ENCODE peak calls at places on chromosomes 16 and 17, in four cellular contexts. One of them, this sample, is unnamed.

GRCh38 chr16:12314786-12315185 is 338.3 kb downstream of the SNX29 start:
- DNase-seq in A549: no peak
- DNase-seq in sigmoid colon: no peak
- DNase-seq in K562: no peak
- DNase-seq in this sample: no peak

GRCh38 chr17:79651751-79652150 is 40.9 kb upstream of the RBFOX3 start:
- DNase-seq in A549: no peak
- DNase-seq in sigmoid colon: peak
- DNase-seq in K562: no peak
- DNase-seq in this sample: no peak

GRCh38 chr16:57893559-57894389 is 77.2 kb downstream of the CNGB1 start:
- DNase-seq in A549: peak
- DNase-seq in sigmoid colon: no peak
- DNase-seq in K562: no peak
- DNase-seq in this sample: peak

GRCh38 chr17:20975566-20975965 is 67.2 kb downstream of the USP22 start:
- DNase-seq in A549: no peak
- DNase-seq in sigmoid colon: no peak
- DNase-seq in K562: no peak
- DNase-seq in this sample: no peak

GRCh38 chr16:10965440-10966039 is 21.2 kb downstream of the CLEC16A start:
- DNase-seq in A549: no peak
- DNase-seq in sigmoid colon: no peak
- DNase-seq in K562: no peak
- DNase-seq in this sample: no peak

GRCh38 chr17:4738136-4739121 is 1.2 kb upstream of the ZMYND15 start:
- DNase-seq in A549: no peak
- DNase-seq in sigmoid colon: no peak
- DNase-seq in K562: no peak
- DNase-seq in this sample: peak

GRCh38 chr17:32659419-32659842 is 172.6 kb downstream of the CDK5R1 start:
- DNase-seq in A549: peak
- DNase-seq in sigmoid colon: peak
- DNase-seq in K562: peak
- DNase-seq in this sample: no peak

GRCh38 chr17:42456223-42457106 is 2.2 kb upstream of the ATP6V0A1 start:
- DNase-seq in A549: peak
- DNase-seq in sigmoid colon: no peak
- DNase-seq in K562: peak
- DNase-seq in this sample: no peak

GRCh38 chr16:85569615-85570212 is 43.4 kb upstream of the GSE1 start:
- DNase-seq in A549: no peak
- DNase-seq in sigmoid colon: no peak
- DNase-seq in K562: peak
- DNase-seq in this sample: no peak

GRCh38 chr17:57186231-57187019 is 69.9 kb upstream of the MSI2 start:
- DNase-seq in A549: no peak
- DNase-seq in sigmoid colon: no peak
- DNase-seq in K562: no peak
- DNase-seq in this sample: no peak

GRCh38 chr17:4739122-4740024 is at the start of the genes CXCL16 and ZMYND15:
- DNase-seq in A549: peak
- DNase-seq in sigmoid colon: peak
- DNase-seq in K562: peak
- DNase-seq in this sample: peak

GRCh38 chr16:76963614-76964315 is 227.2 kb upstream of the MON1B start:
- DNase-seq in A549: no peak
- DNase-seq in sigmoid colon: no peak
- DNase-seq in K562: no peak
- DNase-seq in this sample: no peak

GRCh38 chr16:72664480-72665408 is 383.2 kb downstream of the ZFHX3 start:
- DNase-seq in A549: peak
- DNase-seq in sigmoid colon: peak
- DNase-seq in K562: peak
- DNase-seq in this sample: peak
- TF ChIP-seq EP300 in A549: no peak
- TF ChIP-seq EP300 in sigmoid colon: no peak
- TF ChIP-seq EP300 in K562: peak
- TF ChIP-seq EP300 in this sample: no peak

GRCh38 chr17:48055531-48056245 is 7.5 kb downstream of the NFE2L1 start:
- DNase-seq in A549: peak
- DNase-seq in sigmoid colon: no peak
- DNase-seq in K562: no peak
- DNase-seq in this sample: no peak
- H3K27ac ChIP-seq in A549: peak
- H3K27ac ChIP-seq in sigmoid colon: peak
- H3K27ac ChIP-seq in K562: peak
- H3K27ac ChIP-seq in this sample: peak

GRCh38 chr16:21646721-21647561 is 5.5 kb downstream of the IGSF6 start:
- DNase-seq in A549: no peak
- DNase-seq in sigmoid colon: no peak
- DNase-seq in K562: no peak
- DNase-seq in this sample: no peak
- TF ChIP-seq EP300 in A549: no peak
- TF ChIP-seq EP300 in sigmoid colon: no peak
- TF ChIP-seq EP300 in K562: no peak
- TF ChIP-seq EP300 in this sample: no peak

GRCh38 chr17:19392303-19392702 is 5.3 kb upstream of the MFAP4 start:
- DNase-seq in A549: no peak
- DNase-seq in sigmoid colon: peak
- DNase-seq in K562: no peak
- DNase-seq in this sample: no peak

GRCh38 chr17:19399750-19400450 is 11.1 kb upstream of the RNF112 start:
- DNase-seq in A549: no peak
- DNase-seq in sigmoid colon: no peak
- DNase-seq in K562: no peak
- DNase-seq in this sample: no peak

GRCh38 chr17:19398301-19399181 is 11.6 kb upstream of the MFAP4 start:
- DNase-seq in A549: peak
- DNase-seq in sigmoid colon: peak
- DNase-seq in K562: no peak
- DNase-seq in this sample: peak

GRCh38 chr17:19401321-19402010 is 9.6 kb upstream of the RNF112 start:
- DNase-seq in A549: no peak
- DNase-seq in sigmoid colon: peak
- DNase-seq in K562: no peak
- DNase-seq in this sample: no peak

DNA sequence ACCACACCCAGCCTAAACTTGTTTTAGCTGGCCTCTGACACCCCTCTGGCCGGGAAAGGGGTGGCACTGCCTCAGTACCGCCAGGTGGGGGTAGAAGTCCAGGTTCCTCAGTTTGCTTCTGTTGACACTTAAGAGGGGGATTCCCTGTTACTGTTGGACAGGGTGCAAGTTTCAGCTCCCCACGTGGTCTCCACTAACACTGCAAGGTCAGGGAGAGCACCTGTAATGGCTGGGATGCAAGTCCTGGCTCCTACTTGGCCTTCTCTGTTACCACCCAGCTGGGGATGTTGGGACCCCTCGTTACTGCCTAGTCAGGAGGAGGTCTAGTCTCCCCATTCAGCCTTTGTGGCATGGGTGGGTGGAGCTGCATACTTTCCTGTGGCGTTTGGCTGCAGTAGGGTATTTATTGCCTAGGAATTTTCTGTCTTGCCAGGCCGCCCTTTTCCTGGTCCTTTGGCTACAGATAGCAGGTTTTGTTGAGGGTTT is 10.6 kb upstream of the MFAP4 start:
- DNase-seq in A549: no peak
- DNase-seq in sigmoid colon: no peak
- DNase-seq in K562: no peak
- DNase-seq in this sample: no peak
- H3K27ac ChIP-seq in A549: no peak
- H3K27ac ChIP-seq in sigmoid colon: peak
- H3K27ac ChIP-seq in K562: no peak
- H3K27ac ChIP-seq in this sample: peak

GRCh38 chr17:8124350-8125195 is 667 bp upstream of the HES7 start:
- DNase-seq in A549: peak
- DNase-seq in sigmoid colon: no peak
- DNase-seq in K562: no peak
- DNase-seq in this sample: no peak

GRCh38 chr17:8126306-8127066 is 2.6 kb upstream of the HES7 start:
- DNase-seq in A549: peak
- DNase-seq in sigmoid colon: no peak
- DNase-seq in K562: peak
- DNase-seq in this sample: no peak

GRCh38 chr17:8123695-8124349 is at the start of gene HES7:
- DNase-seq in A549: peak
- DNase-seq in sigmoid colon: peak
- DNase-seq in K562: no peak
- DNase-seq in this sample: no peak

GRCh38 chr17:8125947-8126305 is 2.0 kb upstream of the HES7 start:
- DNase-seq in A549: peak
- DNase-seq in sigmoid colon: no peak
- DNase-seq in K562: peak
- DNase-seq in this sample: peak

DNA sequence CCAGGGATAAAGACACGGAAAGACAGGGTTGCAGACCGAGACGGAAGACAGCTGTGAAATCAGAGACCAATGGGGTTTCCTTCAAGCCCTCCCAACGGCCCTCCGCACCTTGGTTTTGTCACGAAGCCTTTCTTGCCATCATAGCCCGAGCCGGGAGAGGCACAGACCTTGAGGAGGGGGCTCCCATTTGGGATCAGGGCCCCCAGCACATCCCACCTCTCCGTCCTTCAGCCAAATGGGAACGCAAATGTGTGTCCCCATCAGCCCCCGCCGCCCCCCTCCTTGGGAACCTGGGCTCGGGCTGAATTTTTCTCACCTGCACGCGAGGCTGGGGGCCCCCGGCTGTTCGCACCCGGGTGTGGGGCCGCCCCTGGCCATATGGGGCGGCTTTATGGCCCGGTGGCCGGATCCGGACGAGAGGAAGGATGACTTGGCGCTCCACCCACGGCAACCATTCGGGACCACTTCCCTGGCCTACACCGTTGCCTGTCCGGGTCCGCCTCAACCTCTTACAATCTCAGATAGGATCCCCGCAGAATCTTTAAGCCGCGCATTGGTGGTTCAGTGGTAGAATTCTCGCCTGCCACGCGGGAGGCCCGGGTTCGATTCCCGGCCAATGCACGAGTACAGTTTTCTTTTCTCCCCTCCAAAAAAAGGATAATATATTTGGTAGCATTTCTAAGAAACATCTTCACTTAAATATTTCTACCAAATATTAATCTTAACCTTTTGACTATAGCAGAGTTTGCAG is 1.5 kb upstream of the HES7 start:
- DNase-seq in A549: peak
- DNase-seq in sigmoid colon: peak
- DNase-seq in K562: peak
- DNase-seq in this sample: peak
- TF ChIP-seq EP300 in A549: no peak
- TF ChIP-seq EP300 in sigmoid colon: no peak
- TF ChIP-seq EP300 in K562: peak
- TF ChIP-seq EP300 in this sample: no peak

GRCh38 chr16:31201511-31202401 is 804 bp downstream of the PYCARD start:
- DNase-seq in A549: no peak
- DNase-seq in sigmoid colon: no peak
- DNase-seq in K562: peak
- DNase-seq in this sample: peak

GRCh38 chr16:31202402-31203385 is at the start of gene PYCARD:
- DNase-seq in A549: peak
- DNase-seq in sigmoid colon: peak
- DNase-seq in K562: peak
- DNase-seq in this sample: peak

GRCh38 chr16:31200821-31201510 is 1.6 kb downstream of the PYCARD start:
- DNase-seq in A549: peak
- DNase-seq in sigmoid colon: no peak
- DNase-seq in K562: no peak
- DNase-seq in this sample: peak

GRCh38 chr16:31206776-31207175 is 4.2 kb upstream of the PYCARD start:
- DNase-seq in A549: no peak
- DNase-seq in sigmoid colon: no peak
- DNase-seq in K562: no peak
- DNase-seq in this sample: no peak

DNA sequence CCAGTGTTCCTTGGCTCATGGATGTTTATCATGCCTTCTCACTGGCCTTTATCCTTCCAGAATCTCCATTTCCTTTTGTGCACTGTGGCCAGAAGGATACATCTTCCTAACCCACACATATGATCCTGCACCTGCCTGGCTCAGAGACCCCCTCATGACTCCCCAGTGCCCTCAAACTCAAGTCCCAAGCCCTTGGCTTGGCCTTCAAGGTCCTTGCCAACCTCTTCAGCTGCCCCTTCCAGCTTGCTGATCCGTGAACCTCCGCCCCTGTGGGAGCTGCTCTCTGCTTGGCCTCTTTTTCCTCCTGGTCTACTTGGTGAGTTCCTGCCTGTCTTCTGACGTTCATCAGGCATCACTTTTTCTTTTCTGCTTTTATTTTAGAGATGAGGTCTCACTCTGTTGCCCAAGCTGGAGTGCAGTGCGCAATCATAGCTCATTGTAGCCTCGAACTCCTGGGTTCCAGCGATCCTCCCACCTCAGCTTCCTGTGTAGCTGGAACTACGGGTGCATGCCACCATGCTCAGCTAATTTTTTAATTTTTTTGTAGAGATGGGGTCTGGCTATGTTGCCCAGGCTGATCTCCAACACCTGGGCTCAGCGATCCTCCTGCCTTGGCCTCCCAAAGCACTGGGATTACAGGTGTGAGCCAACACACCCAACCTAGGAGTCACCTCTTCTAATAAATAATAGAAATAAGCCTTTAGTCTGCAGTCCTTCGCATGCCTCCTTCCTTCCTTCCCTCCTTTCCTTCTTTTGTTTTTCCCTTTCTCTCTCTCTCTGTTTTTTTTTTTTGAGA is 2.5 kb upstream of the PYCARD start:
- DNase-seq in A549: no peak
- DNase-seq in sigmoid colon: no peak
- DNase-seq in K562: no peak
- DNase-seq in this sample: no peak
- H3K27ac ChIP-seq in A549: no peak
- H3K27ac ChIP-seq in sigmoid colon: no peak
- H3K27ac ChIP-seq in K562: no peak
- H3K27ac ChIP-seq in this sample: no peak

GRCh38 chr16:18049454-18050133 is 286.9 kb downstream of the NPIPA8 start:
- DNase-seq in A549: no peak
- DNase-seq in sigmoid colon: no peak
- DNase-seq in K562: no peak
- DNase-seq in this sample: no peak
- TF ChIP-seq EP300 in A549: no peak
- TF ChIP-seq EP300 in sigmoid colon: no peak
- TF ChIP-seq EP300 in K562: no peak
- TF ChIP-seq EP300 in this sample: no peak

GRCh38 chr16:30777591-30778297 is 9.3 kb downstream of the ZNF629 start:
- DNase-seq in A549: no peak
- DNase-seq in sigmoid colon: no peak
- DNase-seq in K562: no peak
- DNase-seq in this sample: peak

GRCh38 chr16:30779596-30779995 is 7.4 kb downstream of the ZNF629 start:
- DNase-seq in A549: no peak
- DNase-seq in sigmoid colon: no peak
- DNase-seq in K562: no peak
- DNase-seq in this sample: no peak

GRCh38 chr16:30780021-30780420 is 7.0 kb downstream of the ZNF629 start:
- DNase-seq in A549: no peak
- DNase-seq in sigmoid colon: no peak
- DNase-seq in K562: no peak
- DNase-seq in this sample: no peak

GRCh38 chr16:30780549-30780948 is 6.5 kb downstream of the ZNF629 start:
- DNase-seq in A549: no peak
- DNase-seq in sigmoid colon: no peak
- DNase-seq in K562: no peak
- DNase-seq in this sample: no peak

GRCh38 chr16:30778549-30779244 is 8.3 kb downstream of the ZNF629 start:
- DNase-seq in A549: no peak
- DNase-seq in sigmoid colon: no peak
- DNase-seq in K562: peak
- DNase-seq in this sample: no peak
- H3K27ac ChIP-seq in A549: no peak
- H3K27ac ChIP-seq in sigmoid colon: peak
- H3K27ac ChIP-seq in K562: peak
- H3K27ac ChIP-seq in this sample: no peak